ENCODE peak calls at places on chromosomes 5 and 9, in six cellular contexts. O is GM06990, R is BJ, B is tibial artery, A is adrenal gland, Y is brain microvascular endothelial cell. Z is an unnamed sample.

GRCh38 chr9:137321726-137322361 is 19.8 kb upstream of the NRARP start:
- DNase-seq in O (peak; percentile 18), R (no peak), B (no peak), A (no peak), Y (no peak), Z (no peak)

GRCh38 chr5:36200513-36200912 is 41.2 kb downstream of the NADK2 start:
- DNase-seq in O (no peak), R (no peak), B (no peak), A (no peak), Y (peak; percentile 71), Z (peak; percentile 88)

GRCh38 chr9:135098400-135099105 is 11.1 kb downstream of the OLFM1 start:
- DNase-seq in O (no peak), R (no peak), B (no peak), A (peak; percentile 21), Y (no peak), Z (no peak)

GRCh38 chr9:116087751-116088194 is 65.8 kb upstream of the PAPPA start:
- DNase-seq in O (no peak), R (no peak), B (no peak), A (peak; percentile 3), Y (peak; percentile 56), Z (peak; percentile 84)

GRCh38 chr9:137534256-137535119 is 15.7 kb downstream of the PNPLA7 start:
- DNase-seq in O (no peak), R (no peak), B (no peak), A (peak; percentile 60), Y (peak; percentile 57), Z (peak; percentile 49)

GRCh38 chr5:133742370-133743036 is 130.2 kb upstream of the FSTL4 start:
- DNase-seq in O (peak; percentile 61), R (no peak), B (no peak), A (peak; percentile 16), Y (no peak), Z (no peak)

GRCh38 chr5:32098806-32099435 is 75.2 kb downstream of the GOLPH3 start:
- DNase-seq in O (no peak), R (no peak), B (no peak), A (peak; percentile 26), Y (no peak), Z (no peak)

GRCh38 chr5:505946-506555 is 18.2 kb downstream of the SLC9A3 start:
- DNase-seq in O (no peak), R (no peak), B (no peak), A (no peak), Y (no peak), Z (no peak)

GRCh38 chr5:106966686-106967315 is 703.9 kb downstream of the EFNA5 start:
- DNase-seq in O (no peak), R (no peak), B (no peak), A (no peak), Y (no peak), Z (peak; percentile 26)

GRCh38 chr9:37575511-37575914 is 667 bp downstream of the FBXO10 start:
- DNase-seq in O (no peak), R (no peak), B (peak; percentile 21), A (no peak), Y (no peak), Z (no peak)

DNA sequence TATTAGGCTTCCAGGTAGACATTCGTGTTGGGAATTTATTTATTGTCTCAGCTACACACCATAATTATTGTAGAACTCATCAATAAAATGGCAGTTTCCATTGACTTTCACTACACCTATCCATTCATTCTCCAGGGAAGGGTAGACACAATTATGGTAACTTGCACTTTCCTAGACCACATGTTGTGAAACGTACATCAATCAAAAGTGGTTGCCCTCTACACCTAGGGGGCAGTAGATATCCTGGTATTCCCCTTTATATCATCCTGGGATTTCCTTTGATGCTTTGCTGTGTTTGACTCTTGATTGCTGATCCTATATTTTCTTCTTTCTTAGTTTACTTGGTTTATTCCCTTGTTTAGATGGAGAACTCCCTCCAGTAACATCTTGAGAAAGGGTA is 47.9 kb downstream of the ADGRV1 start:
- DNase-seq in O (no peak), R (no peak), B (no peak), A (no peak), Y (no peak), Z (peak; percentile 36)
- TF ChIP-seq CTCF in O (peak; percentile 47), R (peak; percentile 6), B (no peak), A (no peak), Y (peak; percentile 30), Z (peak; percentile 59)

GRCh38 chr9:105385372-105385985 is 62.4 kb upstream of the FSD1L start:
- DNase-seq in O (peak; percentile 24), R (no peak), B (peak; percentile 24), A (peak; percentile 73), Y (no peak), Z (no peak)
- H3K4me3 ChIP-seq in O (peak overlapping the region; percentile 27), R (no peak overlapping the region), B (no peak overlapping the region), A (no peak overlapping the region), Y (no peak overlapping the region), Z (no peak overlapping the region)

GRCh38 chr9:132575005-132575609 is 7.3 kb upstream of the BARHL1 start:
- DNase-seq in O (no peak), R (no peak), B (peak; percentile 33), A (peak; percentile 79), Y (peak; percentile 63), Z (peak; percentile 39)

GRCh38 chr9:132578367-132578932 is 4.0 kb upstream of the BARHL1 start:
- DNase-seq in O (no peak), R (no peak), B (no peak), A (no peak), Y (no peak), Z (no peak)

GRCh38 chr9:132577119-132577518 is 5.3 kb upstream of the BARHL1 start:
- DNase-seq in O (no peak), R (no peak), B (no peak), A (no peak), Y (no peak), Z (no peak)

GRCh38 chr9:132572921-132573320 is 9.5 kb upstream of the BARHL1 start:
- DNase-seq in O (no peak), R (no peak), B (no peak), A (peak; percentile 50), Y (peak; percentile 25), Z (peak; percentile 3)

DNA sequence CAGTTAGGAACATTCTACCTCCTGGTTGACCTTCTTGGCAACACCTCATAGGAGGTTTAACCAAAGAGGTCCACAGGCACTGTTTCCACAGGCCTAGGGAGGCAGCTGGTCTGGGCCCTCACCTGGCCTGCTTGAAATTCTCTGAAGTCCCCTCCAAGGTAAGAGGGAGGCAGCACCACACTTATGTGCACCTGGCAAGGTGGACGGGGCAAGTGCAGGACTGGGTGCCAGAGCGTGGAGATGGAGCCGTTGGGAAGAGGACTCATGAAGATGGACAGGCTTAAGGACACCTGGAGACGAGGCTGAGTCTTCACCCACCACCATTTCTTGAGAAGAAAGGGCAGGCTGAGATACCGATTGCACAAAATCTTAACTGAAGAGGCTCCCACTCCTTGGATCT is 6.6 kb upstream of the BARHL1 start:
- DNase-seq in O (no peak), R (no peak), B (no peak), A (no peak), Y (no peak), Z (no peak)
- H3K27me3 ChIP-seq in O (no peaks in the 10 kb centered on the region), R (peaks cover 40% of the 10 kb centered on the region), B (no peaks in the 10 kb centered on the region), A (peaks cover 44% of the 10 kb centered on the region), Y (peaks cover 41% of the 10 kb centered on the region), Z (peaks cover 34% of the 10 kb centered on the region)

DNA sequence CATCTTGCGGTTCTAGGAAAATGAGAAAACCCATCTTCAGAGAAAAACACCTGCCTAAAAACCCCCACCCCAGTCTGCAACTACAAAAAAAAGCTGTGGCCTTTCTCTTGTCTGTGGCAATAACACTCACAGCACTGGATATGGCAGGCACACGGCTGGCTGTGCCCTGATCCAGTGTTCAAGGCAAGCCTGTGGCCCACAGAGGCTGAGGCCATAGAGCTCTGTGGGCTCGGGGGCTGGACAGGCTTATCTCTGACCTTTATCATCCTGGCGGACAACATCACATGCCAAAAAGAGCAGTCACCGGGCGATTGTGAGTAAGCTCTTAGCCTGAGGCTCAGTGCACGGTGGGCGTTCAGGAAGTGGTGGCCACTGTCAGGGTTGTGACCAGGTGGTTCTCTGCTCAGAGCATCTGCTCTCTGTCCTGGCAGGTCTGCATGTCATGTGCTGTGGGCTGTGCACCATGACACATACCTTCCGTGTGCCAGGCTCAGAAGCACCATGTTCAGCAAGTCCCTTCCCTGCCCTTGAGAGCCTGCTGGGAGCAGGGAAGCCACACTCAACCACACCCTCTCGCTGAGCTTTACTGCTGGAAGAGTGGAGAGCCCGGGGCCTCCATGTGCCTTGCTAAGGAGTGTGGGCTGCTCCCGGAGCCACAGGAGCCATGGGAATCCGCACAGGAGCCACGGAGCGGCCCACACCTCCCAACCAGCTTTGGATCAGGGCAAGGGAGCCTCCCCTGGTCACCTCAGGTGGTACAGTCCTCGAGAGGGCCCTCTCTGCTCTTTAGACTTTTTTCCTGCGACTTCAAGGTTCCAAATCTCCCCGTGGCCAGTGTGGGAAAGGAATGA is 34.6 kb upstream of the WDR38 start:
- DNase-seq in O (peak; percentile 56), R (no peak), B (no peak), A (peak; percentile 71), Y (peak; percentile 40), Z (peak; percentile 93)
- TF ChIP-seq CTCF in O (no peak), R (no peak), B (no peak), A (no peak), Y (peak; percentile 4), Z (peak; percentile 6)

GRCh38 chr5:78547171-78547570 is 101.4 kb downstream of the LHFPL2 start:
- DNase-seq in O (no peak), R (no peak), B (peak; percentile 42), A (peak; percentile 58), Y (no peak), Z (no peak)
- H3K4me3 ChIP-seq in O (no peak overlapping the region), R (no peak overlapping the region), B (peak overlapping the region; percentile 30), A (no peak overlapping the region), Y (no peak overlapping the region), Z (no peak overlapping the region)

DNA sequence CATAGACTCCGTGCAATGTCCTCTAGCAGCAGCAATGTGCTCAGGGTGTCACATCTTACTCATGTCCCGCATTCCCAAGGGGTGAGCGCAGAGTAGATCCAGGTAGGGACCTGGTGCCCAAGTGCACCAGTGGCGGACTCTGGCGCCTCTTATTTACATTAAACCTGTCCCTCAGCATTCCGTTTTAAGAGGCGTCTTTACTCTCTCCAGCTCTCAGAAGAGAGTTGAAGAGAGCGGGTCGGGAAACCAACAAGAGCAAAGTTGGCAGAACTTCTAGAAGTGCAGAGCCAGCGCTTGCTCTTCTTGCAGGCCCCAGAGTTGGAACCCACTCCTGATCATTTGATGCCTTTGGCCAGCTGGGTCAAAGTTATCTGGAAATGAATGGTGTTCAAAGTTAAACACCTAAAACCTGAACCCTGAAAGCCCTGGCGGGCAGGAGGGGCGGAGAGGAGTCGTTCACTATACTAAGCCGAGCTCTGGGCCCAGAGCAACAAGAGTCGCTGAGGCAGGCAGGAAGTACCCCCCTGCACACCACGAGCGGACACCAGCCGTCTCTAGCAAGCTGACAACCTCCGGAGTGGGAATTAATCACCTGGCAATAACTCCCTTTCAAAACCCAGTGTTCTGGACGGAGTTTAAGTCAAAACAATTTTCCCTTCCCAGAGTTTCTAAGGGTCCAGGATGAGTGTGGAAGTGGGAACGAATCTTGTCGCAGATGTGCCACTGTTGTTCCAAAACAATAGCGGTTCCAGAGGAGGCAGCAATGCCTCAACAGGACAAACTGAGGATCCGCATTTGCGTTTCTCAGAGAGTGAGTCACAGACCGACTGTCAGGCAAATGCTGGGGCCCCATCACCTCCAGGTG is 122.8 kb downstream of the TMEM161B start:
- DNase-seq in O (no peak), R (no peak), B (no peak), A (no peak), Y (no peak), Z (peak; percentile 20)
- H3K27me3 ChIP-seq in O (peaks cover 1% of the 10 kb centered on the region), R (peaks cover 38% of the 10 kb centered on the region), B (no peaks in the 10 kb centered on the region), A (no peaks in the 10 kb centered on the region), Y (peaks cover 47% of the 10 kb centered on the region), Z (no peaks in the 10 kb centered on the region)